ENCODE peak calls at places on chromosomes 3 and 15, in five cellular contexts. R, K, A, J and W are unnamed samples. For H3K4me1 and H3K9me3, the result is how much of the 10 kb centered on the place peaks cover.

GRCh38 chr3:89434621-89435380 is 327.4 kb downstream of the EPHA3 start:
- DNase-seq in J (no peak), A (no peak), K (no peak), R (no peak), W (no peak)

GRCh38 chr15:82807920-82808633 is 1.4 kb upstream of the WHAMM start:
- DNase-seq in A (no peak), J (peak), K (no peak), R (no peak), W (no peak)

GRCh38 chr15:90644946-90645725 is 72.0 kb upstream of the BLM start:
- DNase-seq in A (no peak), R (no peak), J (no peak), K (no peak), W (peak)

GRCh38 chr15:88907111-88907510 is 6.1 kb downstream of the MFGE8 start:
- DNase-seq in K (no peak), R (peak), J (no peak), A (no peak), W (no peak)

GRCh38 chr15:41798607-41799487 is 24.6 kb downstream of the MAPKBP1 start:
- DNase-seq in J (no peak), A (no peak), K (no peak), R (no peak), W (no peak)

GRCh38 chr3:170142373-170142772 is 39.2 kb downstream of the PHC3 start:
- DNase-seq in K (no peak), R (no peak), A (no peak), J (no peak), W (no peak)

GRCh38 chr3:158404319-158404718 is 166.7 kb upstream of the MLF1 start:
- DNase-seq in A (no peak), K (no peak), R (no peak), J (no peak), W (no peak)

GRCh38 chr3:100797921-100798491 is 88.7 kb downstream of the TFG start:
- DNase-seq in R (no peak), K (no peak), A (no peak), J (no peak), W (no peak)

GRCh38 chr15:82647045-82647834 is at the start of gene CPEB1:
- DNase-seq in R (peak), J (no peak), K (peak), A (peak), W (peak)

GRCh38 chr3:42033741-42034140 is 57.4 kb upstream of the TRAK1 start:
- DNase-seq in R (no peak), K (peak), J (no peak), A (no peak), W (no peak)

GRCh38 chr15:87207945-87208580 is 1048.5 kb downstream of the NTRK3 start:
- DNase-seq in J (no peak), A (no peak), K (peak), R (no peak), W (no peak)

GRCh38 chr3:101381809-101382208 is 61.4 kb upstream of the IMPG2 start:
- DNase-seq in R (no peak), A (no peak), K (peak), J (peak), W (no peak)

GRCh38 chr3:94417963-94418455 is 355.1 kb downstream of the NSUN3 start:
- DNase-seq in A (no peak), J (no peak), K (no peak), R (peak), W (no peak)

GRCh38 chr3:32712506-32713055 is 27.6 kb downstream of the CNOT10 start:
- DNase-seq in K (peak), A (no peak), J (no peak), R (no peak), W (no peak)

GRCh38 chr3:134346744-134347143 is 27.5 kb downstream of the AMOTL2 start:
- DNase-seq in R (no peak), K (no peak), A (no peak), J (no peak), W (no peak)

GRCh38 chr15:74338676-74339075 is 28.8 kb downstream of the CYP11A1 start:
- DNase-seq in R (no peak), A (no peak), J (no peak), K (no peak), W (peak)

GRCh38 chr3:186212611-186213010 is 103.7 kb upstream of the ETV5 start:
- DNase-seq in J (no peak), A (no peak), K (no peak), R (no peak), W (no peak)

GRCh38 chr3:1092771-1093170 is at the start of gene CNTN6:
- DNase-seq in R (no peak), J (no peak), K (no peak), A (no peak), W (no peak)

GRCh38 chr3:32195995-32196540 is 42.4 kb upstream of the CMTM8 start:
- DNase-seq in J (no peak), A (no peak), R (no peak), K (no peak), W (no peak)

GRCh38 chr3:119310052-119310451 is 15.9 kb downstream of the ARHGAP31 start:
- DNase-seq in J (no peak), A (no peak), R (no peak), K (peak), W (no peak)

GRCh38 chr15:67140078-67140833 is 74.9 kb downstream of the SMAD3 start:
- DNase-seq in J (no peak), R (no peak), A (no peak), K (no peak), W (no peak)

GRCh38 chr15:67144609-67145306 is 79.4 kb downstream of the SMAD3 start:
- DNase-seq in R (no peak), K (peak), J (no peak), A (no peak), W (no peak)

GRCh38 chr15:67145307-67145610 is 79.9 kb downstream of the SMAD3 start:
- DNase-seq in K (no peak), J (no peak), R (no peak), A (no peak), W (no peak)

GRCh38 chr15:67143646-67144045 is 78.2 kb downstream of the SMAD3 start:
- DNase-seq in K (no peak), R (no peak), A (no peak), J (no peak), W (no peak)

GRCh38 chr15:67142142-67143092 is 77.0 kb downstream of the SMAD3 start:
- DNase-seq in R (no peak), A (no peak), K (no peak), J (no peak), W (no peak)
- H3K4me1 ChIP-seq in R (half or more), A (under half), K (under half), J (under half), W (half or more)

GRCh38 chr3:72154391-72155300 is 369.7 kb upstream of the PROK2 start:
- DNase-seq in J (no peak), K (no peak), A (no peak), R (no peak), W (no peak)

GRCh38 chr3:72153477-72154314 is 368.7 kb upstream of the PROK2 start:
- DNase-seq in J (no peak), R (no peak), A (no peak), K (no peak), W (no peak)

GRCh38 chr3:72150634-72151412 is 365.9 kb upstream of the PROK2 start:
- DNase-seq in A (no peak), J (no peak), R (no peak), K (no peak), W (no peak)

GRCh38 chr3:72151465-72152238 is 366.7 kb upstream of the PROK2 start:
- DNase-seq in K (no peak), A (no peak), R (no peak), J (no peak), W (no peak)

DNA sequence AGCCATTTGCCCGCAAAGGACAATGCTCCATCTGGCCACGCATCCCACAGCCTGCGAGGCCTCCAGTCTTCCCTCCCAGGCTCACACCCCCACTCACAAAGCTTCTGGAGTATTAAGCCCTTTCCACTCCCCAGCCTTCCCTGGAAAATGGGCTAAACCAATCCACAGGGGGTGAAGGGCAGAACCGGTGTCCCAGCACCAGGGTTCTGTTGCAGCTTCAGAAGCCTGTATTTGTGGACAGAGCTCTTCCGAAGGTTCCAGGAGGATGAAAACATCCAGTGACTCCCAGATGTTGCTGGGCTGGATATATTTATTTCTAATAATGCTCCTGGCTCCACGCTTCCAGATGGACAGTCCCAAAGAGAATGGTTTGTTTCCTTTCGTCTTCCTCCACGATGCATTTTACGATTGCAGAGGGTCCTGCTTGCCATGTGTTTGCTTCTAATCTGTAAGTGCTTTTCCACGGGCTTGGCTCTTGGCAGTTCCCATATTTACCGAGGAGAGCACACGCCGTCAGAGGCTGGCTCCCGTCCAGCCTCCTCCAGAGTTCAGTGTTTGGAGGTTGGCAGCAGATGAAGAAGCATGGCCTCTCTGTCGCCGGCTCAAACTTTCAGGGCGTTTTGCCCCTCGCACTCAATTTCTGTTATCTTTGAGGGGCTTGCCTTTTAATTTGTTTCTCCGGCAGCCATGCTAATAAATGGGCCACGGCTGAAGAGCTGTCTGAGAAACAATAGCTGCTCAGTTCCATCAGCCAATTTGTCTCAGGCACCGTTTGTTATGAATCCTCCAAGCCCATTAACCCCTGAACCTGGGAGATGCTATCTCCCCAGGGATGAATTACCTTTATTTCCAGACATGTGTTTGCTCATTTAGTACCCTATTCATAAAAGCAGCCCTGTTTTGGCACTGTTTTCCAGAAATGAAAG is 367.9 kb upstream of the PROK2 start:
- DNase-seq in K (peak), J (no peak), R (no peak), A (no peak), W (peak)
- H3K27ac ChIP-seq in K (no peak), J (no peak), R (no peak), A (no peak), W (peak)

GRCh38 chr3:187473778-187474406 is 105.7 kb downstream of the RTP4 start:
- DNase-seq in R (no peak), K (peak), A (no peak), J (peak), W (no peak)
- H3K9me3 ChIP-seq in R (under half), K (under half), A (under half), J (under half), W (under half)

GRCh38 chr3:167940241-167940640 is 155.5 kb downstream of the GOLIM4 start:
- DNase-seq in A (no peak), R (no peak), K (peak), J (no peak), W (no peak)
- H3K4me1 ChIP-seq in A (under half), R (under half), K (under half), J (under half), W (under half)

DNA sequence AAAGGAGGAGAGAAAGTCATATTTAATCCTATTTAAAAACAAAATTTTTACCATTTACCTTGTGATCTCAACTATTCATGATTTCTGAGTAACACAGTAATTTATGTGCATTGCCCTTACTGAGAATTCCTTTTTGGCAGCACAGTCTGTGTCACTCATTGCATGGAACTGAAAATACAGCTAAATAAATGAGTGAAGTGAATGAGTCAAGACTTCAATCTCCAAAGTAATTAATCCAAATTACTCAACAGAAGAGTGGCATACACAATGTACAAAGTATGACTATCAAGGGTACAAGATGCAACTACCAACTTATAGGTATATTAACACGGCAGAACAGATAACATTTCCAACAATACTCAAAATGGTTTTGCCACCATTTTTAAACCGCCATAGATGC is 410.6 kb downstream of the SHQ1 start:
- DNase-seq in K (peak), R (no peak), J (no peak), A (no peak), W (no peak)
- H3K27ac ChIP-seq in K (no peak), R (no peak), J (no peak), A (no peak), W (no peak)